ENCODE peak calls at places on chromosomes 11 and 22, in eight cellular contexts. H is NCI-H460; C is iris pigment epithelial cell; V is effector CD4-positive, alpha-beta T cell; Q is kidney tubule cell; U is activated T-cell treated with anti-CD3 and anti-CD28 coated beads, Interleukin-2, amount 50 U/mL, for 48 hours; X is psoas muscle; M is uterus. O is an unnamed sample.

GRCh38 chr11:107018902-107019493 is 722 bp upstream of the GUCY1A2 start:
- DNase-seq in U (peak), M (peak), X (peak), H (peak), Q (peak), C (peak), V (no peak), O (peak)

GRCh38 chr22:36359172-36359973 is 28.4 kb downstream of the MYH9 start:
- DNase-seq in V (no peak), Q (no peak), U (no peak), X (no peak), C (no peak), M (no peak), H (no peak), O (no peak)

GRCh38 chr11:59097113-59097708 is 9.8 kb upstream of the FAM111B start:
- DNase-seq in U (peak), Q (peak), M (peak), H (peak), C (peak), V (peak), X (peak), O (peak)

GRCh38 chr11:10268746-10269487 is 25.1 kb downstream of the SBF2 start:
- DNase-seq in H (no peak), Q (no peak), C (no peak), V (no peak), M (no peak), U (no peak), X (no peak), O (peak)

GRCh38 chr22:30694638-30695350 is at the start of gene OSBP2:
- DNase-seq in V (no peak), H (no peak), M (peak), C (no peak), Q (peak), U (peak), X (peak), O (peak)

GRCh38 chr11:111977141-111978027 is 40.2 kb downstream of the DIXDC1 start:
- DNase-seq in H (no peak), C (peak), X (peak), U (peak), Q (peak), M (peak), V (no peak), O (peak)

GRCh38 chr11:109914038-109914437 is 179.2 kb upstream of the ZC3H12C start:
- DNase-seq in H (no peak), Q (peak), C (no peak), V (no peak), M (no peak), U (no peak), X (no peak), O (no peak)

GRCh38 chr22:22951035-22951434 is 63.4 kb downstream of the IGLL5 start:
- DNase-seq in V (no peak), Q (no peak), H (no peak), U (no peak), M (no peak), C (no peak), X (no peak), O (no peak)

GRCh38 chr22:41598081-41598480 is 8.4 kb upstream of the PMM1 start:
- DNase-seq in X (no peak), Q (peak), H (no peak), U (no peak), C (peak), V (no peak), M (no peak), O (peak)

O was measured in GM23248.